ENCODE peak calls at places on chromosomes 7 and 10, in six cellular contexts. A is uterus, K is cardiac muscle cell, H is WERI-Rb-1, U is upper lobe of right lung, M is colonic mucosa. Y is an unnamed sample.
A peak's percentile ranks its signal among the peaks of the same experiment; 100 is the strongest.

GRCh38 chr7:156038345-156038744 is 226.1 kb upstream of the SHH start:
- DNase-seq in A (no peak), K (no peak), H (no peak), U (no peak), M (no peak), Y (no peak)

GRCh38 chr10:121069061-121069850 is 218.1 kb downstream of the WDR11 start:
- DNase-seq in A (no peak), K (peak; percentile 5), H (no peak), U (no peak), M (no peak), Y (no peak)

GRCh38 chr7:412731-413356 is 106.8 kb downstream of the PDGFA start:
- DNase-seq in A (no peak), K (no peak), H (no peak), U (no peak), M (no peak), Y (peak; percentile 11)

GRCh38 chr7:4610768-4611467 is 71.2 kb upstream of the FOXK1 start:
- DNase-seq in A (peak; percentile 65), K (peak; percentile 79), H (peak; percentile 62), U (no peak), M (peak; percentile 68), Y (peak; percentile 39)

GRCh38 chr10:117005454-117006055 is 568 bp upstream of the SHTN1 start:
- DNase-seq in A (peak; percentile 15), K (peak; percentile 8), H (peak; percentile 64), U (no peak), M (peak; percentile 32), Y (no peak)

GRCh38 chr7:18693401-18693800 is 197.9 kb downstream of the HDAC9 start:
- DNase-seq in A (peak; percentile 16), K (peak; percentile 92), H (peak; percentile 25), U (no peak), M (no peak), Y (no peak)

GRCh38 chr7:69934475-69934903 is 336.2 kb downstream of the AUTS2 start:
- DNase-seq in A (no peak), K (no peak), H (peak; percentile 17), U (no peak), M (no peak), Y (no peak)

GRCh38 chr7:130084037-130084875 is 13.9 kb downstream of the KLHDC10 start:
- DNase-seq in A (no peak), K (peak; percentile 55), H (no peak), U (no peak), M (no peak), Y (no peak)

GRCh38 chr10:12934777-12935176 is 66.7 kb downstream of the CCDC3 start:
- DNase-seq in A (no peak), K (peak; percentile 78), H (no peak), U (no peak), M (no peak), Y (no peak)

GRCh38 chr7:4799508-4800268 is 24.3 kb downstream of the AP5Z1 start:
- DNase-seq in A (no peak), K (peak; percentile 19), H (peak; percentile 62), U (no peak), M (no peak), Y (peak; percentile 81)

GRCh38 chr7:132560105-132560504 is 16.2 kb downstream of the PLXNA4 start:
- DNase-seq in A (no peak), K (no peak), H (no peak), U (no peak), M (no peak), Y (no peak)

GRCh38 chr7:36686499-36686898 is 37.8 kb downstream of the AOAH start:
- DNase-seq in A (no peak), K (peak; percentile 16), H (no peak), U (no peak), M (no peak), Y (no peak)

GRCh38 chr10:2143213-2143882 is 406.0 kb upstream of the ADARB2 start:
- DNase-seq in A (no peak), K (no peak), H (no peak), U (no peak), M (no peak), Y (no peak)

DNA sequence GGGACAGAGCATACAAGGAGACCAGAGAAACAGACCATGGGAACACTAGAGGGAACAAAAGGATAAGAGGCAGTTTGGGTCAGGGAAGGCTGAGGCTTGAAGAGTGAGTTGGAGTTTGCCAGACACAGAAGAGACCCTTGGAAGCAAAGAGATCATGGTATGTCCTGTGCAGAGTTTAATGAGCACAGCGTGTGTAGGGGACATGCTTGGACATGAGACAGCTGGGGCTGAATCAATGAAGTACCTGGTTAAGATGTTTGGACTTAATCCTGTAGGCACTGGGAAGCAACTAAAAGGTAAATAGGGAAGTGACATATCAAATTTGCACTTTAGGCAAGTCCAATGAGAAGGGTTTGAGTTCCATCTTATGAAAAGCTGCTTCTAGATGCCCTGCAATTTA is 79.6 kb downstream of the KIAA1217 start:
- DNase-seq in A (no peak), K (no peak), H (no peak), U (no peak), M (no peak), Y (no peak)
- TF ChIP-seq CTCF in A (no peak), K (no peak), H (no peak), U (no peak), M (no peak), Y (no peak)

DNA sequence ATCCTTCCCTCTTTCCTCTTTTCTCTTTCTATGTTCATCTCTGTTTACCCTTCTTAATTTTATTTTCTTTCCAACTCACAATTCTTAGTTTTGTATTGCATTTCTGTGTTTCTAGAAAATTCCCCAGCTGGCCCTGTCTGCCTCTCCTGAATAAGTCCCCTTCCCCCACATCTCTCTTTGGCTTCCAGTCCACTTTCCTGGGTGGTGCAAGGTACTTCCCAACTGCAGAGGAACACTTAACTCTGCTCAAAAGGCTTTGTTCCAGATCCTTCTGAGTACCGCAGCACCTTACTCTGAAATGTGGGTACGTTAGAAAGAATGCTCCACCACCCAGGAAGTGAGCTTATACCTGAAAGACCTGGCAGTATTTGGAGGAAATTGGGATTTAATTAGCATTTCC is 227.0 kb downstream of the TMEM178B start:
- DNase-seq in A (no peak), K (no peak), H (no peak), U (no peak), M (no peak), Y (no peak)
- H3K27ac ChIP-seq in A (no peak overlapping the region), K (no peak overlapping the region), H (no peak overlapping the region), U (no peak overlapping the region), M (no peak overlapping the region), Y (peak overlapping the region; percentile 76)

GRCh38 chr7:151423226-151423625 is 13.4 kb upstream of the WDR86 start:
- DNase-seq in A (no peak), K (no peak), H (no peak), U (no peak), M (no peak), Y (no peak)

GRCh38 chr7:151423936-151424335 is 14.1 kb upstream of the WDR86 start:
- DNase-seq in A (peak; percentile 8), K (peak; percentile 32), H (no peak), U (no peak), M (no peak), Y (no peak)

GRCh38 chr7:151426486-151426905 is 13.4 kb downstream of the CRYGN start:
- DNase-seq in A (peak; percentile 95), K (peak; percentile 99), H (no peak), U (no peak), M (peak; percentile 52), Y (peak; percentile 62)

GRCh38 chr7:151425670-151426075 is 14.3 kb downstream of the CRYGN start:
- DNase-seq in A (no peak), K (peak; percentile 86), H (peak; percentile 43), U (peak; percentile 6), M (no peak), Y (no peak)

DNA sequence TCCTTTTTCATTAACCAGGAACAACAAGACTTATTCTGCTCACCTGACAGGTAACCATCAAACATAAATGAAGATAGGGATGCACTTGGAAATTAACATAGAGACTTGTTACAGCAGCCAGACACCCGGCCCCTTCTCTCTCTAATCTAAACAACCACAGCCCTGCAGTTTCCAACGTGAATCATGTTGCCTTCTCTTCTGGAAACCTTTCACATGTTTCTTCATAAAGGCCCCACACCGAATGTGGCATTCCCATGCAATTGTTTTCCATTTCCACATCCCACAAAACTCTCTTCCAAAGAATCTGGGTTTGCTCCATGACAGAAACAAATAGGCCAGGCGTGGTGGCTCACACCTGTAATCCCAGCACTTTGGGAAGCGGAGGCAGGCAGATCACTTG is 15.0 kb upstream of the WDR86 start:
- DNase-seq in A (no peak), K (peak; percentile 70), H (no peak), U (no peak), M (no peak), Y (no peak)
- TF ChIP-seq CTCF in A (no peak), K (no peak), H (no peak), U (no peak), M (no peak), Y (no peak)

GRCh38 chr7:32494946-32495297 is 367 bp upstream of the AVL9 start:
- DNase-seq in A (no peak), K (no peak), H (no peak), U (no peak), M (no peak), Y (no peak)
- H3K27ac ChIP-seq in A (peak overlapping the region; percentile 97), K (peak overlapping the region; percentile 64), H (peak overlapping the region; percentile 54), U (peak overlapping the region; percentile 99), M (peak overlapping the region; percentile 56), Y (peak overlapping the region; percentile 80)

DNA sequence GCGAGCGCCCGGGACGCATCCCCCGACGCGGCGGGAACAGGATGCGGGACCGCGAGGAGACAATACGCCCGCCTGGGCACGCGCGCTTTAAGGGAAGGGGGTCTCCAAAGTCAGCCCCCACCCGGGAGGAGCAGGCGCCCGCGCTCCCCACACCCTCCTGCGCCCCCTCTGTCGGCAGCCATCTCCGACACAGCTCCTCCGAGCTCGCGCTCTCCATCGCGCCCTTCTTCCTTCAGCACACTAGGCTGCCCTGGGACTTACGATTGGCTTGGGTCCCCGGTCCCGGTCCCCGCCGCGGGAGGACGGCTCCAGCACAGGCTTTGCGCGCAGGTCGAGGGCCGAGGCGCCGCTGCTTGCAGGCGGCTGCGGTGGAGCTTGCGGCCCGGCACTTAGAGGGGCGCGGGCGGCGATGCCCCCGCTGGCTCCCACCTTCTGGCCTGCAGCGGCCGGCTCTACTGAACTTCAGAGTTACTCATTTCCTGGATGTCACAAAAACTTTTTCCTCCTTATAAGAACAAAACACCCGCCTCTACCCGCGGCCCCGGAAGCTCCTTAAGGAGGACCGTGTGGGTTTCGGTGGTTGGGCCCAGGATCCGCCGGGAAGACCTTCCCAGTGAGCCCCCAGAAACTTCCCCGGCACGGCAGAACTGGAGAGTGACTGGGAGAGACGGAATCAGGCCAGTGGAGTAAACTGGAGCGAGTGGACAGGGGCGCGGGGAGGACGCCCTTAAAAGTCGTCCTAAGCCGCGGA is at the start of gene ITPRIP:
- DNase-seq in A (peak; percentile 88), K (peak; percentile 91), H (peak; percentile 59), U (peak; percentile 89), M (peak; percentile 78), Y (peak; percentile 88)
- TF ChIP-seq CTCF in A (peak; percentile 42), K (peak; percentile 20), H (peak; percentile 37), U (peak; percentile 10), M (no peak), Y (no peak)

GRCh38 chr10:14296081-14296709 is 34.5 kb downstream of the FRMD4A start:
- DNase-seq in A (no peak), K (peak; percentile 7), H (no peak), U (no peak), M (no peak), Y (peak; percentile 12)
- H3K27ac ChIP-seq in A (no peak overlapping the region), K (no peak overlapping the region), H (no peak overlapping the region), U (no peak overlapping the region), M (no peak overlapping the region), Y (no peak overlapping the region)

Y was measured in heart left ventricle.